ENCODE peak calls at places on chromosomes 13 and 19, in six cellular contexts. T, I, A, G, K and V are unnamed samples.

GRCh38 chr19:29379257-29379986 is 146.4 kb upstream of the VSTM2B start:
- DNase-seq in K (no peak), I (no peak), A (no peak), G (no peak), T (no peak), V (no peak)

GRCh38 chr19:29798783-29799182 is 13.0 kb upstream of the CCNE1 start:
- DNase-seq in G (no peak), T (no peak), K (no peak), I (no peak), A (no peak), V (no peak)

GRCh38 chr19:37551123-37551993 is 43.2 kb downstream of the ZNF571 start:
- DNase-seq in G (no peak), I (no peak), A (peak; percentile 64), T (peak; percentile 58), K (no peak), V (no peak)

GRCh38 chr19:1135454-1135853 is 31.7 kb downstream of the GPX4 start:
- DNase-seq in I (no peak), T (no peak), G (no peak), K (no peak), A (no peak), V (no peak)

GRCh38 chr13:20387441-20387971 is 138.2 kb downstream of the CRYL1 start:
- DNase-seq in A (no peak), K (no peak), I (no peak), T (no peak), G (no peak), V (no peak)

GRCh38 chr19:46787040-46787330 is 1.4 kb downstream of the SLC1A5 start:
- DNase-seq in G (no peak), K (no peak), T (no peak), A (no peak), I (no peak), V (no peak)

GRCh38 chr13:110347535-110348308 is 40.6 kb downstream of the COL4A2 start:
- DNase-seq in I (peak; percentile 53), A (peak; percentile 48), K (no peak), T (no peak), G (no peak), V (no peak)

GRCh38 chr19:48239120-48239519 is 16.6 kb downstream of the CARD8 start:
- DNase-seq in I (no peak), T (no peak), A (no peak), K (no peak), G (no peak), V (no peak)

GRCh38 chr13:106349080-106349841 is 186.2 kb downstream of the EFNB2 start:
- DNase-seq in K (peak; percentile 71), A (peak; percentile 18), G (no peak), T (peak; percentile 62), I (no peak), V (no peak)

GRCh38 chr13:49791753-49792549 is 531 bp downstream of the KPNA3 start:
- DNase-seq in I (peak; percentile 45), T (peak; percentile 65), K (peak; percentile 66), A (peak; percentile 56), G (peak; percentile 89), V (peak; percentile 43)

GRCh38 chr13:27534108-27534975 is 84.0 kb upstream of the MTIF3 start:
- DNase-seq in K (no peak), A (no peak), I (no peak), T (no peak), G (no peak), V (no peak)

GRCh38 chr13:39968646-39969475 is 313.4 kb downstream of the COG6 start:
- DNase-seq in K (no peak), I (no peak), G (no peak), T (no peak), A (no peak), V (no peak)

GRCh38 chr13:55560331-55560730 is 1580.4 kb upstream of the PRR20A start:
- DNase-seq in A (no peak), K (no peak), I (no peak), T (no peak), G (no peak), V (no peak)

GRCh38 chr13:90272356-90272755 is 1075.1 kb upstream of the MIR17HG start:
- DNase-seq in A (no peak), I (no peak), G (no peak), T (no peak), K (no peak), V (no peak)

GRCh38 chr19:28289294-28290063 is 923.5 kb downstream of the UQCRFS1 start:
- DNase-seq in K (no peak), I (no peak), T (no peak), G (no peak), A (no peak), V (peak; percentile 44)

GRCh38 chr19:7789447-7789846 is 26.4 kb downstream of the CLEC4M start:
- DNase-seq in G (peak; percentile 41), T (peak; percentile 79), K (peak; percentile 39), A (no peak), I (no peak), V (peak; percentile 53)

GRCh38 chr19:35741216-35741541 is 1.1 kb downstream of the IGFLR1 start:
- DNase-seq in T (no peak), G (no peak), K (no peak), I (no peak), A (no peak), V (no peak)

GRCh38 chr13:106446011-106446410 is 89.5 kb downstream of the EFNB2 start:
- DNase-seq in G (no peak), K (peak; percentile 30), I (no peak), A (no peak), T (no peak), V (no peak)

GRCh38 chr19:18417250-18418033 is 1.8 kb upstream of the SSBP4 start:
- DNase-seq in T (peak; percentile 89), G (peak; percentile 96), K (peak; percentile 88), A (peak; percentile 90), I (peak; percentile 86), V (peak; percentile 78)

GRCh38 chr19:41377977-41378707 is 1.8 kb downstream of the TMEM91 start:
- DNase-seq in A (no peak), I (peak; percentile 28), G (no peak), K (peak; percentile 65), T (peak; percentile 90), V (no peak)

GRCh38 chr13:20456737-20457136 is 68.9 kb downstream of the CRYL1 start:
- DNase-seq in G (no peak), A (no peak), T (no peak), I (no peak), K (no peak), V (no peak)

GRCh38 chr19:46271488-46272197 is 25.2 kb upstream of the HIF3A start:
- DNase-seq in G (no peak), K (no peak), T (no peak), I (no peak), A (no peak), V (no peak)

DNA sequence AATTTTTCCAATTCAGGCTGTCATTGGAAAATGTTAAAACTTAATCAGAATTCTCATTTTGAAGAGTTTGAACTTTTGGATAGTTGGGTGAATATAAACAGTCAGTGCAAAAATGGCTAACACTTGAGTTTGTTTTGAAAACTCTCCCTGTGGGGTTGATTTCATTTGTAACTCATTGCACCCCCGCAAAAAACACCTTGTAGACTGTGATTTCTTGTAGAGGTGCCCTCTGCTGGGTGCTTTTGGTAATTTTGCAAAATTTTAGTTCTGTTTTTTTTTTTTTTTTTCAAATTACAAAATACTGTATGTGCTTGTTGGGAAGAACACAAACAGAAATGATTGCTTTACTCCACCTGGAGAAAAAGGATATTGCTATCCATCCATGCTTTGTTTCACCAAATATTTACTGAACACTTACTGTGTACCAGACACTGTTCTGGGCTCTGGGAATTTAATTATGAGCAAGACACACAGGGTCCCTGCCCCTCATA is 28.2 kb upstream of the GPI start:
- DNase-seq in T (peak; percentile 76), G (no peak), I (no peak), K (peak; percentile 56), A (no peak), V (no peak)
- H3K27ac ChIP-seq in T (no peak overlapping the region), G (no peak overlapping the region), I (no peak overlapping the region), K (no peak overlapping the region), A (no peak overlapping the region), V (peak overlapping the region; percentile 77)

DNA sequence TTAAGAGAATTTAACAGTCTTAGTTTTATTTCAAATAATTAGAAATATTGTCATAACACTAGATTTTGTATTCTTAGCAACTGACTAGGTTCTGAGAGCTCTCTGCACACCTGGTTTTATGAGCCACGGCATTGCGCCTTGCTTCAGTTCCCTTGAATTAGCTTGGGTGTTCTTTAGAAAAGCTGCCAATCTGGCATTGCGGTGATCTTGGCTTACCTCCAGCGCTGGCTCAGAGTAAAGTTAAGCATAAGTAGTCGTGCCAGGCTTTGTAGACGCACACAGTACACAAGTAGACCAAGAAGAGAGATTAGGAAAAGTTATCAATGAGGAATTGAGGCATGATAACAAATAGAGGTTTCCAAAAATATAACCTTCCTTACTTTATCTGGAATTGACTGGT is 45.7 kb downstream of the TPP2 start:
- DNase-seq in K (no peak), T (no peak), A (peak; percentile 57), G (peak; percentile 70), I (peak; percentile 20), V (peak; percentile 79)
- H3K36me3 ChIP-seq in K (peaks cover 15% of the 10 kb centered on the region), T (peaks cover 66% of the 10 kb centered on the region), A (peaks cover 100% of the 10 kb centered on the region), G (peaks cover 42% of the 10 kb centered on the region), I (no peaks in the 10 kb centered on the region), V (no peaks in the 10 kb centered on the region)

DNA sequence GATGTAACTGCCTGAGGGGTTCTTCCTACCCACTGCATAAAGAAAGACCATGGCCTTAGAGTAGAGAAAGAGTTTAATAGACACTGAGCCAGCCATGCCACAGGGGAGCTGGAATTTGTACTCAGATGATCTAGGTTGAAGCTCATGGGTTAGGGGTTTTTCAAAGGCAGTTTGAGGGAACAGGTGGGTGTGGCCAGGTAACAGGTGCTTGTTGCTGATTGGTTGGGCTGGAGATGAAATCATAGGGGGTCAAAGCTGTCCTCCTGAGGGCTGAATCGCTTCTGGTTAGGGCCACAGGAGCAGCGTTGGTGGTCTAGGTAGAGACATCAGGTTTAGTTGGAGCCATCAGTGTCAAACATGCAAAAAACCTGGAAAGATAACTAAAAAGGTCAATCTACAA is 59.2 kb upstream of the CSNK1A1L start:
- DNase-seq in K (no peak), T (peak; percentile 21), A (no peak), G (no peak), I (no peak), V (no peak)
- H3K27ac ChIP-seq in K (no peak overlapping the region), T (no peak overlapping the region), A (no peak overlapping the region), G (no peak overlapping the region), I (no peak overlapping the region), V (no peak overlapping the region)

GRCh38 chr13:45545686-45546409 is 69.7 kb downstream of the ERICH6B start:
- DNase-seq in A (no peak), T (no peak), K (no peak), G (no peak), I (no peak), V (no peak)
- H3K36me3 ChIP-seq in A (no peaks in the 10 kb centered on the region), T (no peaks in the 10 kb centered on the region), K (no peaks in the 10 kb centered on the region), G (no peaks in the 10 kb centered on the region), I (no peaks in the 10 kb centered on the region), V (no peaks in the 10 kb centered on the region)

GRCh38 chr19:55656552-55656951 is 1.7 kb downstream of the U2AF2 start:
- DNase-seq in I (no peak), T (no peak), A (no peak), G (no peak), K (no peak), V (no peak)

GRCh38 chr19:55655648-55656040 is 809 bp downstream of the U2AF2 start:
- DNase-seq in A (no peak), T (no peak), K (no peak), I (no peak), G (no peak), V (no peak)

GRCh38 chr19:55658846-55659459 is 4.1 kb downstream of the U2AF2 start:
- DNase-seq in A (no peak), K (no peak), G (peak; percentile 61), T (no peak), I (no peak), V (no peak)

GRCh38 chr19:55654833-55655647 is at the start of gene U2AF2:
- DNase-seq in K (peak; percentile 96), T (peak; percentile 93), I (peak; percentile 97), A (peak; percentile 98), G (peak; percentile 99), V (peak; percentile 99)

GRCh38 chr19:55657004-55657747 is 2.3 kb downstream of the U2AF2 start:
- DNase-seq in I (no peak), G (peak; percentile 61), A (no peak), T (no peak), K (no peak), V (no peak)
- H3K27ac ChIP-seq in I (no peak overlapping the region), G (no peak overlapping the region), A (no peak overlapping the region), T (peak overlapping the region; percentile 98), K (no peak overlapping the region), V (no peak overlapping the region)